ENCODE peak calls at places on chromosomes 5 and 9, in six cellular contexts. A, Z, E, L, C and P are unnamed samples.

GRCh38 chr5:39422886-39423285 is 1.9 kb downstream of the DAB2 start:
- DNase-seq in A (no peak), Z (no peak), E (no peak), L (no peak), C (no peak), P (no peak)

GRCh38 chr9:33415152-33416038 is 13.0 kb upstream of the AQP7 start:
- DNase-seq in A (peak; percentile 92), Z (peak; percentile 97), E (no peak), L (peak; percentile 41), C (peak; percentile 30), P (peak; percentile 96)

GRCh38 chr5:135980650-135981049 is 25.9 kb upstream of the LECT2 start:
- DNase-seq in A (no peak), Z (no peak), E (no peak), L (no peak), C (no peak), P (no peak)

GRCh38 chr9:132589148-132590036 is 7.0 kb downstream of the BARHL1 start:
- DNase-seq in A (no peak), Z (no peak), E (no peak), L (no peak), C (no peak), P (no peak)

GRCh38 chr5:132222649-132223038 is 5.0 kb downstream of the P4HA2 start:
- DNase-seq in A (no peak), Z (no peak), E (no peak), L (no peak), C (no peak), P (no peak)

GRCh38 chr5:121189569-121190305 is 661.9 kb upstream of the FTMT start:
- DNase-seq in A (no peak), Z (no peak), E (peak; percentile 36), L (peak; percentile 13), C (peak; percentile 1), P (no peak)

GRCh38 chr9:134494905-134495304 is 146.7 kb upstream of the COL5A1 start:
- DNase-seq in A (no peak), Z (no peak), E (no peak), L (no peak), C (no peak), P (no peak)

GRCh38 chr5:10317825-10318682 is 10.4 kb upstream of the CMBL start:
- DNase-seq in A (no peak), Z (peak; percentile 22), E (no peak), L (no peak), C (peak; percentile 24), P (no peak)

GRCh38 chr9:93387791-93388190 is 63.7 kb upstream of the FAM120A start:
- DNase-seq in A (no peak), Z (no peak), E (no peak), L (peak; percentile 39), C (no peak), P (no peak)

GRCh38 chr9:27473135-27473534 is 51.0 kb upstream of the IFNK start:
- DNase-seq in A (no peak), Z (no peak), E (no peak), L (no peak), C (no peak), P (no peak)

GRCh38 chr5:100165309-100165708 is 369.9 kb upstream of the FAM174A start:
- DNase-seq in A (no peak), Z (no peak), E (no peak), L (no peak), C (no peak), P (no peak)

GRCh38 chr5:79851694-79852006 is 139.4 kb downstream of the MTX3 start:
- DNase-seq in A (no peak), Z (no peak), E (no peak), L (no peak), C (no peak), P (no peak)

GRCh38 chr9:87894998-87895625 is 12.4 kb downstream of the SPATA31E1 start:
- DNase-seq in A (no peak), Z (no peak), E (no peak), L (no peak), C (no peak), P (no peak)

GRCh38 chr9:19127881-19128719 is 808 bp upstream of the PLIN2 start:
- DNase-seq in A (no peak), Z (peak; percentile 48), E (no peak), L (no peak), C (peak; percentile 32), P (peak; percentile 44)

GRCh38 chr5:39520232-39520572 is 95.4 kb upstream of the DAB2 start:
- DNase-seq in A (no peak), Z (no peak), E (peak; percentile 81), L (no peak), C (peak; percentile 87), P (no peak)